ENCODE peak calls at places on chromosomes 7 and 10, in six cellular contexts. One of them, this sample, is unnamed.

GRCh38 chr7:38451840-38452239 is 178.4 kb upstream of the TARP start:
- DNase-seq in PC-3: peak; percentile 62
- DNase-seq in HTR-8/SVneo: no peak
- DNase-seq in AG10803: peak; percentile 72
- DNase-seq in nephron progenitor cell: no peak
- DNase-seq in effector memory CD8-positive, alpha-beta T cell: no peak
- DNase-seq in this sample: peak; percentile 35

GRCh38 chr10:132651511-132652029 is 114.0 kb downstream of the INPP5A start:
- DNase-seq in PC-3: no peak
- DNase-seq in HTR-8/SVneo: no peak
- DNase-seq in AG10803: no peak
- DNase-seq in nephron progenitor cell: no peak
- DNase-seq in effector memory CD8-positive, alpha-beta T cell: no peak
- DNase-seq in this sample: no peak

GRCh38 chr10:7364474-7364873 is 46.4 kb downstream of the SFMBT2 start:
- DNase-seq in PC-3: no peak
- DNase-seq in HTR-8/SVneo: no peak
- DNase-seq in AG10803: no peak
- DNase-seq in nephron progenitor cell: no peak
- DNase-seq in effector memory CD8-positive, alpha-beta T cell: no peak
- DNase-seq in this sample: no peak

GRCh38 chr7:57071-57470 is 135.3 kb upstream of the FAM20C start:
- DNase-seq in PC-3: no peak
- DNase-seq in HTR-8/SVneo: no peak
- DNase-seq in AG10803: no peak
- DNase-seq in nephron progenitor cell: no peak
- DNase-seq in effector memory CD8-positive, alpha-beta T cell: no peak
- DNase-seq in this sample: no peak

GRCh38 chr10:79610601-79611191 is at the start of gene SFTPA1:
- DNase-seq in PC-3: no peak
- DNase-seq in HTR-8/SVneo: no peak
- DNase-seq in AG10803: no peak
- DNase-seq in nephron progenitor cell: no peak
- DNase-seq in effector memory CD8-positive, alpha-beta T cell: no peak
- DNase-seq in this sample: no peak

GRCh38 chr7:90212149-90212495 is 582 bp downstream of the STEAP2 start:
- DNase-seq in PC-3: peak; percentile 6
- DNase-seq in HTR-8/SVneo: no peak
- DNase-seq in AG10803: no peak
- DNase-seq in nephron progenitor cell: no peak
- DNase-seq in effector memory CD8-positive, alpha-beta T cell: no peak
- DNase-seq in this sample: peak; percentile 15

GRCh38 chr7:2307690-2308107 is 6.5 kb downstream of the SNX8 start:
- DNase-seq in PC-3: no peak
- DNase-seq in HTR-8/SVneo: no peak
- DNase-seq in AG10803: no peak
- DNase-seq in nephron progenitor cell: no peak
- DNase-seq in effector memory CD8-positive, alpha-beta T cell: no peak
- DNase-seq in this sample: no peak

GRCh38 chr7:94338921-94339371 is 55.7 kb upstream of the COL1A2 start:
- DNase-seq in PC-3: peak; percentile 36
- DNase-seq in HTR-8/SVneo: peak; percentile 10
- DNase-seq in AG10803: peak; percentile 55
- DNase-seq in nephron progenitor cell: no peak
- DNase-seq in effector memory CD8-positive, alpha-beta T cell: no peak
- DNase-seq in this sample: peak; percentile 40

GRCh38 chr7:123658023-123658422 is 2.4 kb downstream of the LMOD2 start:
- DNase-seq in PC-3: no peak
- DNase-seq in HTR-8/SVneo: no peak
- DNase-seq in AG10803: no peak
- DNase-seq in nephron progenitor cell: no peak
- DNase-seq in effector memory CD8-positive, alpha-beta T cell: no peak
- DNase-seq in this sample: no peak

GRCh38 chr10:118290471-118290995 is 51.6 kb downstream of the FAM204A start:
- DNase-seq in PC-3: no peak
- DNase-seq in HTR-8/SVneo: no peak
- DNase-seq in AG10803: no peak
- DNase-seq in nephron progenitor cell: no peak
- DNase-seq in effector memory CD8-positive, alpha-beta T cell: no peak
- DNase-seq in this sample: no peak

GRCh38 chr7:106514887-106515286 is 146.1 kb downstream of the CCDC71L start:
- DNase-seq in PC-3: no peak
- DNase-seq in HTR-8/SVneo: no peak
- DNase-seq in AG10803: peak; percentile 52
- DNase-seq in nephron progenitor cell: no peak
- DNase-seq in effector memory CD8-positive, alpha-beta T cell: no peak
- DNase-seq in this sample: no peak

GRCh38 chr7:47482013-47482761 is 99.7 kb downstream of the TNS3 start:
- DNase-seq in PC-3: peak; percentile 83
- DNase-seq in HTR-8/SVneo: peak; percentile 72
- DNase-seq in AG10803: peak; percentile 93
- DNase-seq in nephron progenitor cell: no peak
- DNase-seq in effector memory CD8-positive, alpha-beta T cell: no peak
- DNase-seq in this sample: peak; percentile 97

GRCh38 chr7:135697276-135698049 is 30.5 kb downstream of the SLC13A4 start:
- DNase-seq in PC-3: no peak
- DNase-seq in HTR-8/SVneo: no peak
- DNase-seq in AG10803: no peak
- DNase-seq in nephron progenitor cell: no peak
- DNase-seq in effector memory CD8-positive, alpha-beta T cell: no peak
- DNase-seq in this sample: no peak

GRCh38 chr7:112572669-112573301 is 92.0 kb downstream of the LSMEM1 start:
- DNase-seq in PC-3: peak; percentile 83
- DNase-seq in HTR-8/SVneo: no peak
- DNase-seq in AG10803: no peak
- DNase-seq in nephron progenitor cell: no peak
- DNase-seq in effector memory CD8-positive, alpha-beta T cell: no peak
- DNase-seq in this sample: no peak

GRCh38 chr7:780516-780915 is 51.8 kb upstream of the SUN1 start:
- DNase-seq in PC-3: no peak
- DNase-seq in HTR-8/SVneo: no peak
- DNase-seq in AG10803: no peak
- DNase-seq in nephron progenitor cell: no peak
- DNase-seq in effector memory CD8-positive, alpha-beta T cell: no peak
- DNase-seq in this sample: no peak

GRCh38 chr7:27148031-27148775 is 629 bp upstream of the HOXA6 start:
- DNase-seq in PC-3: peak; percentile 72
- DNase-seq in HTR-8/SVneo: no peak
- DNase-seq in AG10803: peak; percentile 22
- DNase-seq in nephron progenitor cell: peak; percentile 39
- DNase-seq in effector memory CD8-positive, alpha-beta T cell: no peak
- DNase-seq in this sample: no peak

GRCh38 chr10:14126697-14127440 is 203.9 kb downstream of the FRMD4A start:
- DNase-seq in PC-3: peak; percentile 76
- DNase-seq in HTR-8/SVneo: peak; percentile 11
- DNase-seq in AG10803: peak; percentile 14
- DNase-seq in nephron progenitor cell: no peak
- DNase-seq in effector memory CD8-positive, alpha-beta T cell: no peak
- DNase-seq in this sample: peak; percentile 71

GRCh38 chr10:91864744-91865143 is 44.5 kb downstream of the FGFBP3 start:
- DNase-seq in PC-3: no peak
- DNase-seq in HTR-8/SVneo: no peak
- DNase-seq in AG10803: no peak
- DNase-seq in nephron progenitor cell: no peak
- DNase-seq in effector memory CD8-positive, alpha-beta T cell: no peak
- DNase-seq in this sample: no peak

GRCh38 chr7:83248000-83248399 is 85.3 kb upstream of the PCLO start:
- DNase-seq in PC-3: peak; percentile 4
- DNase-seq in HTR-8/SVneo: no peak
- DNase-seq in AG10803: no peak
- DNase-seq in nephron progenitor cell: no peak
- DNase-seq in effector memory CD8-positive, alpha-beta T cell: no peak
- DNase-seq in this sample: no peak

GRCh38 chr7:134618756-134619530 is 27.7 kb upstream of the BPGM start:
- DNase-seq in PC-3: peak; percentile 73
- DNase-seq in HTR-8/SVneo: no peak
- DNase-seq in AG10803: peak; percentile 75
- DNase-seq in nephron progenitor cell: no peak
- DNase-seq in effector memory CD8-positive, alpha-beta T cell: no peak
- DNase-seq in this sample: peak; percentile 62

GRCh38 chr10:21740989-21741388 is 207.0 kb downstream of the MLLT10 start:
- DNase-seq in PC-3: no peak
- DNase-seq in HTR-8/SVneo: no peak
- DNase-seq in AG10803: no peak
- DNase-seq in nephron progenitor cell: no peak
- DNase-seq in effector memory CD8-positive, alpha-beta T cell: no peak
- DNase-seq in this sample: no peak

GRCh38 chr7:139029353-139029752 is 6.5 kb downstream of the ZC3HAV1L start:
- DNase-seq in PC-3: no peak
- DNase-seq in HTR-8/SVneo: no peak
- DNase-seq in AG10803: no peak
- DNase-seq in nephron progenitor cell: no peak
- DNase-seq in effector memory CD8-positive, alpha-beta T cell: no peak
- DNase-seq in this sample: no peak

GRCh38 chr7:151275813-151276577 is 27.5 kb upstream of the SMARCD3 start:
- DNase-seq in PC-3: no peak
- DNase-seq in HTR-8/SVneo: no peak
- DNase-seq in AG10803: no peak
- DNase-seq in nephron progenitor cell: no peak
- DNase-seq in effector memory CD8-positive, alpha-beta T cell: peak; percentile 26
- DNase-seq in this sample: no peak

GRCh38 chr7:55477781-55478374 is 94.4 kb downstream of the VOPP1 start:
- DNase-seq in PC-3: no peak
- DNase-seq in HTR-8/SVneo: peak; percentile 9
- DNase-seq in AG10803: peak; percentile 96
- DNase-seq in nephron progenitor cell: no peak
- DNase-seq in effector memory CD8-positive, alpha-beta T cell: no peak
- DNase-seq in this sample: peak; percentile 85

GRCh38 chr7:75688200-75689136 is 50.3 kb downstream of the HIP1 start:
- DNase-seq in PC-3: no peak
- DNase-seq in HTR-8/SVneo: no peak
- DNase-seq in AG10803: no peak
- DNase-seq in nephron progenitor cell: peak; percentile 16
- DNase-seq in effector memory CD8-positive, alpha-beta T cell: no peak
- DNase-seq in this sample: no peak

GRCh38 chr7:116538138-116538537 is 13.3 kb downstream of the CAV1 start:
- DNase-seq in PC-3: no peak
- DNase-seq in HTR-8/SVneo: no peak
- DNase-seq in AG10803: no peak
- DNase-seq in nephron progenitor cell: no peak
- DNase-seq in effector memory CD8-positive, alpha-beta T cell: no peak
- DNase-seq in this sample: no peak

GRCh38 chr7:139570119-139570518 is 46.6 kb downstream of the CLEC2L start:
- DNase-seq in PC-3: no peak
- DNase-seq in HTR-8/SVneo: no peak
- DNase-seq in AG10803: no peak
- DNase-seq in nephron progenitor cell: no peak
- DNase-seq in effector memory CD8-positive, alpha-beta T cell: no peak
- DNase-seq in this sample: no peak

GRCh38 chr7:157793973-157794763 is 457.4 kb downstream of the DNAJB6 start:
- DNase-seq in PC-3: no peak
- DNase-seq in HTR-8/SVneo: no peak
- DNase-seq in AG10803: no peak
- DNase-seq in nephron progenitor cell: no peak
- DNase-seq in effector memory CD8-positive, alpha-beta T cell: no peak
- DNase-seq in this sample: no peak

GRCh38 chr10:102546606-102547310 is 43.0 kb downstream of the SUFU start:
- DNase-seq in PC-3: no peak
- DNase-seq in HTR-8/SVneo: no peak
- DNase-seq in AG10803: peak; percentile 85
- DNase-seq in nephron progenitor cell: no peak
- DNase-seq in effector memory CD8-positive, alpha-beta T cell: no peak
- DNase-seq in this sample: no peak

GRCh38 chr10:94963901-94964300 is 25.4 kb downstream of the CYP2C9 start:
- DNase-seq in PC-3: peak; percentile 51
- DNase-seq in HTR-8/SVneo: peak; percentile 27
- DNase-seq in AG10803: peak; percentile 20
- DNase-seq in nephron progenitor cell: peak; percentile 10
- DNase-seq in effector memory CD8-positive, alpha-beta T cell: no peak
- DNase-seq in this sample: peak; percentile 45

GRCh38 chr10:99784025-99784730 is 1.7 kb downstream of the ABCC2 start:
- DNase-seq in PC-3: peak; percentile 59
- DNase-seq in HTR-8/SVneo: no peak
- DNase-seq in AG10803: peak; percentile 79
- DNase-seq in nephron progenitor cell: no peak
- DNase-seq in effector memory CD8-positive, alpha-beta T cell: no peak
- DNase-seq in this sample: peak; percentile 55

GRCh38 chr7:17166824-17167379 is 131.6 kb upstream of the AHR start:
- DNase-seq in PC-3: no peak
- DNase-seq in HTR-8/SVneo: no peak
- DNase-seq in AG10803: no peak
- DNase-seq in nephron progenitor cell: no peak
- DNase-seq in effector memory CD8-positive, alpha-beta T cell: no peak
- DNase-seq in this sample: no peak

GRCh38 chr7:16318989-16319915 is 102.1 kb downstream of the CRPPA start:
- DNase-seq in PC-3: peak; percentile 82
- DNase-seq in HTR-8/SVneo: no peak
- DNase-seq in AG10803: no peak
- DNase-seq in nephron progenitor cell: no peak
- DNase-seq in effector memory CD8-positive, alpha-beta T cell: no peak
- DNase-seq in this sample: peak; percentile 80

This sample was measured in HT1080.